ENCODE peak calls at places on chromosomes 16 and 17, in six cellular contexts. I is hypothalamus, A is C1 segment of cervical spinal cord, W is midbrain, P is EH, E is uterus. Y is an unnamed sample.

GRCh38 chr17:81582341-81582740 is 30.2 kb upstream of the FAAP100 start:
- DNase-seq in I (no peak), A (no peak), W (no peak), P (peak; percentile 80), E (no peak), Y (no peak)

GRCh38 chr16:89315791-89316581 is 98.5 kb downstream of the ZNF778 start:
- DNase-seq in I (no peak), A (no peak), W (no peak), P (peak; percentile 89), E (peak; percentile 52), Y (peak; percentile 54)

GRCh38 chr16:1026057-1026783 is 44.6 kb downstream of the SOX8 start:
- DNase-seq in I (peak; percentile 57), A (no peak), W (peak; percentile 41), P (no peak), E (no peak), Y (no peak)

GRCh38 chr17:69254187-69254586 is 25.6 kb upstream of the ABCA10 start:
- DNase-seq in I (no peak), A (no peak), W (no peak), P (peak; percentile 11), E (no peak), Y (peak; percentile 6)

GRCh38 chr17:30372755-30373154 is 6.0 kb upstream of the CPD start:
- DNase-seq in I (no peak), A (no peak), W (no peak), P (peak; percentile 15), E (no peak), Y (no peak)

GRCh38 chr17:48617515-48618365 is 2.6 kb upstream of the HOXB8 start:
- DNase-seq in I (no peak), A (no peak), W (no peak), P (no peak), E (no peak), Y (no peak)

GRCh38 chr17:1244606-1245012 is 25.6 kb upstream of the BHLHA9 start:
- DNase-seq in I (no peak), A (no peak), W (no peak), P (no peak), E (no peak), Y (no peak)

GRCh38 chr17:77502626-77503292 is 362.0 kb downstream of the SEC14L1 start:
- DNase-seq in I (no peak), A (no peak), W (no peak), P (no peak), E (peak; percentile 13), Y (no peak)

GRCh38 chr16:1002399-1003161 is 21.0 kb downstream of the SOX8 start:
- DNase-seq in I (no peak), A (no peak), W (no peak), P (peak; percentile 82), E (peak; percentile 26), Y (peak; percentile 95)

GRCh38 chr16:67900156-67900555 is 7.1 kb downstream of the PSKH1 start:
- DNase-seq in I (no peak), A (no peak), W (no peak), P (no peak), E (no peak), Y (peak; percentile 47)

GRCh38 chr17:16251043-16251442 is 34.0 kb downstream of the PIGL start:
- DNase-seq in I (no peak), A (no peak), W (no peak), P (no peak), E (no peak), Y (no peak)

GRCh38 chr16:64738321-64738960 is 383.4 kb downstream of the CDH11 start:
- DNase-seq in I (no peak), A (no peak), W (no peak), P (peak; percentile 89), E (no peak), Y (peak; percentile 12)

GRCh38 chr17:57396515-57396921 is 140.2 kb downstream of the MSI2 start:
- DNase-seq in I (no peak), A (no peak), W (no peak), P (no peak), E (no peak), Y (no peak)

GRCh38 chr16:1825864-1826690 is 548 bp downstream of the HAGH start:
- DNase-seq in I (no peak), A (no peak), W (peak; percentile 9), P (peak; percentile 26), E (no peak), Y (peak; percentile 52)

GRCh38 chr16:72789465-72789864 is 258.5 kb downstream of the ZFHX3 start:
- DNase-seq in I (no peak), A (no peak), W (no peak), P (no peak), E (no peak), Y (no peak)

GRCh38 chr17:41457656-41458055 is 9.5 kb downstream of the KRT32 start:
- DNase-seq in I (no peak), A (no peak), W (no peak), P (no peak), E (no peak), Y (no peak)

GRCh38 chr16:78106659-78107058 is 7.2 kb downstream of the WWOX start:
- DNase-seq in I (no peak), A (no peak), W (no peak), P (no peak), E (no peak), Y (no peak)

GRCh38 chr17:16215965-16216316 is 607 bp upstream of the NCOR1 start:
- DNase-seq in I (no peak), A (no peak), W (no peak), P (no peak), E (peak; percentile 36), Y (no peak)

GRCh38 chr17:39116224-39116623 is 35.2 kb downstream of the PLXDC1 start:
- DNase-seq in I (no peak), A (no peak), W (no peak), P (no peak), E (no peak), Y (no peak)

GRCh38 chr16:16019488-16019887 is 70.1 kb downstream of the ABCC1 start:
- DNase-seq in I (no peak), A (no peak), W (no peak), P (peak; percentile 91), E (no peak), Y (peak; percentile 38)

GRCh38 chr16:426115-426905 is 861 bp downstream of the RAB11FIP3 start:
- DNase-seq in I (no peak), A (no peak), W (no peak), P (peak; percentile 15), E (no peak), Y (no peak)

GRCh38 chr17:17757944-17758343 is 76.7 kb downstream of the RAI1 start:
- DNase-seq in I (no peak), A (no peak), W (no peak), P (no peak), E (no peak), Y (no peak)

GRCh38 chr17:58401287-58401686 is 16.0 kb downstream of the RNF43 start:
- DNase-seq in I (no peak), A (no peak), W (no peak), P (no peak), E (no peak), Y (no peak)

GRCh38 chr17:67573987-67574657 is 143.6 kb upstream of the NOL11 start:
- DNase-seq in I (no peak), A (no peak), W (no peak), P (no peak), E (no peak), Y (no peak)

GRCh38 chr16:57623251-57624043 is 5.0 kb upstream of the ADGRG1 start:
- DNase-seq in I (peak; percentile 82), A (no peak), W (peak; percentile 87), P (peak; percentile 64), E (peak; percentile 70), Y (no peak)

GRCh38 chr17:16919663-16920627 is 52.0 kb downstream of the TNFRSF13B start:
- DNase-seq in I (no peak), A (no peak), W (no peak), P (no peak), E (no peak), Y (no peak)

GRCh38 chr17:61309857-61310256 is 89.8 kb upstream of the TBX2 start:
- DNase-seq in I (no peak), A (no peak), W (no peak), P (peak; percentile 94), E (no peak), Y (no peak)

GRCh38 chr17:56203430-56203829 is 50.2 kb downstream of the ANKFN1 start:
- DNase-seq in I (no peak), A (no peak), W (no peak), P (peak; percentile 23), E (no peak), Y (no peak)

GRCh38 chr16:58385218-58385773 is 7.0 kb upstream of the GINS3 start:
- DNase-seq in I (no peak), A (no peak), W (no peak), P (no peak), E (no peak), Y (no peak)

GRCh38 chr16:66741131-66741900 is 10.1 kb downstream of the DYNC1LI2 start:
- DNase-seq in I (peak; percentile 90), A (peak; percentile 9), W (peak; percentile 95), P (peak; percentile 94), E (peak; percentile 94), Y (peak; percentile 98)

GRCh38 chr17:73976147-73976546 is 227.3 kb upstream of the RPL38 start:
- DNase-seq in I (no peak), A (no peak), W (no peak), P (no peak), E (no peak), Y (no peak)

GRCh38 chr17:45222273-45222993 is 748 bp downstream of the FMNL1 start:
- DNase-seq in I (no peak), A (no peak), W (no peak), P (no peak), E (no peak), Y (peak; percentile 61)

GRCh38 chr17:70168979-70169706 is at the start of gene KCNJ2:
- DNase-seq in I (peak; percentile 89), A (peak; percentile 77), W (peak; percentile 93), P (peak; percentile 71), E (peak; percentile 55), Y (peak; percentile 94)

GRCh38 chr17:74542727-74543383 is 3.1 kb downstream of the CD300C start:
- DNase-seq in I (no peak), A (no peak), W (no peak), P (no peak), E (no peak), Y (no peak)

GRCh38 chr17:78665952-78666920 is 89.0 kb upstream of the DNAH17 start:
- DNase-seq in I (no peak), A (no peak), W (peak; percentile 23), P (peak; percentile 41), E (peak; percentile 58), Y (peak; percentile 43)

Y was measured in myocyte.